ENCODE peak calls at places on chromosome 19, in five cellular contexts. L, B, K, H and O are unnamed samples.

GRCh38 chr19:50829801-50830200 is 3.6 kb downstream of the KLK15 start:
- DNase-seq in L (no peak), B (no peak), K (no peak), H (no peak), O (no peak)

GRCh38 chr19:610071-610800 is 20.6 kb downstream of the HCN2 start:
- DNase-seq in L (no peak), B (no peak), K (no peak), H (no peak), O (no peak)

GRCh38 chr19:51702754-51703654 is 9.9 kb downstream of the SPACA6 start:
- DNase-seq in L (no peak), B (no peak), K (no peak), H (no peak), O (no peak)

GRCh38 chr19:28737021-28737525 is 475.9 kb downstream of the UQCRFS1 start:
- DNase-seq in L (peak), B (no peak), K (no peak), H (no peak), O (peak)

GRCh38 chr19:37909661-37910199 is 2.7 kb downstream of the SIPA1L3 start:
- DNase-seq in L (no peak), B (peak), K (no peak), H (no peak), O (no peak)

GRCh38 chr19:49425922-49426592 is 869 bp downstream of the GFY start:
- DNase-seq in L (peak), B (no peak), K (no peak), H (no peak), O (no peak)

GRCh38 chr19:50252111-50252886 is 48.9 kb downstream of the MYH14 start:
- DNase-seq in L (peak), B (no peak), K (no peak), H (no peak), O (no peak)

GRCh38 chr19:30423481-30423880 is 51.3 kb downstream of the ZNF536 start:
- DNase-seq in L (no peak), B (no peak), K (no peak), H (peak), O (no peak)

GRCh38 chr19:1054102-1055027 is 12.6 kb upstream of the ARHGAP45 start:
- DNase-seq in L (no peak), B (no peak), K (no peak), H (no peak), O (no peak)

GRCh38 chr19:6232567-6232966 is 47.2 kb downstream of the MLLT1 start:
- DNase-seq in L (peak), B (peak), K (no peak), H (no peak), O (peak)

GRCh38 chr19:30086916-30087315 is 144.9 kb downstream of the URI1 start:
- DNase-seq in L (no peak), B (no peak), K (no peak), H (no peak), O (no peak)

GRCh38 chr19:5615756-5616327 is 6.7 kb downstream of the SAFB2 start:
- DNase-seq in L (peak), B (no peak), K (no peak), H (no peak), O (no peak)

GRCh38 chr19:6617374-6617773 is 26.4 kb upstream of the CD70 start:
- DNase-seq in L (no peak), B (no peak), K (no peak), H (no peak), O (no peak)

GRCh38 chr19:15372470-15372869 is 7.1 kb downstream of the AKAP8 start:
- DNase-seq in L (no peak), B (peak), K (no peak), H (no peak), O (no peak)

GRCh38 chr19:35153701-35154534 is 617 bp upstream of the FXYD5 start:
- DNase-seq in L (no peak), B (peak), K (no peak), H (no peak), O (no peak)

GRCh38 chr19:13978721-13979191 is 26.4 kb downstream of the DCAF15 start:
- DNase-seq in L (no peak), B (no peak), K (no peak), H (no peak), O (no peak)

GRCh38 chr19:6481541-6482342 is at the start of gene DENND1C:
- DNase-seq in L (peak), B (no peak), K (no peak), H (no peak), O (no peak)

GRCh38 chr19:31527443-31527842 is 178.2 kb upstream of the TSHZ3 start:
- DNase-seq in L (no peak), B (no peak), K (no peak), H (no peak), O (no peak)

GRCh38 chr19:23312515-23312914 is 62.3 kb upstream of the ZNF724 start:
- DNase-seq in L (no peak), B (no peak), K (no peak), H (no peak), O (no peak)

GRCh38 chr19:28999733-29000433 is 213.1 kb downstream of the UQCRFS1 start:
- DNase-seq in L (no peak), B (no peak), K (no peak), H (peak), O (no peak)

GRCh38 chr19:18206018-18206417 is 2.2 kb upstream of the RAB3A start:
- DNase-seq in L (no peak), B (no peak), K (no peak), H (no peak), O (no peak)

GRCh38 chr19:33815410-33816340 is 19.0 kb downstream of the KCTD15 start:
- DNase-seq in L (peak), B (no peak), K (no peak), H (no peak), O (no peak)

GRCh38 chr19:14502334-14503092 is 6.6 kb upstream of the GIPC1 start:
- DNase-seq in L (peak), B (no peak), K (no peak), H (no peak), O (no peak)

GRCh38 chr19:39788244-39788643 is 9.6 kb downstream of the LEUTX start:
- DNase-seq in L (no peak), B (no peak), K (no peak), H (no peak), O (no peak)

GRCh38 chr19:1875646-1876493 is 9.4 kb downstream of the ABHD17A start:
- DNase-seq in L (peak), B (peak), K (peak), H (peak), O (peak)

GRCh38 chr19:10219678-10220077 is 11.5 kb downstream of the S1PR2 start:
- DNase-seq in L (no peak), B (no peak), K (no peak), H (no peak), O (no peak)

GRCh38 chr19:39917561-39918182 is 16.8 kb downstream of the FCGBP start:
- DNase-seq in L (no peak), B (no peak), K (no peak), H (no peak), O (no peak)

GRCh38 chr19:2969104-2969504 is 8.3 kb upstream of the TLE6 start:
- DNase-seq in L (peak), B (peak), K (no peak), H (peak), O (no peak)
- TF ChIP-seq CTCF in L (no peak), B (no peak), K (no peak), H (no peak), O (no peak)

DNA sequence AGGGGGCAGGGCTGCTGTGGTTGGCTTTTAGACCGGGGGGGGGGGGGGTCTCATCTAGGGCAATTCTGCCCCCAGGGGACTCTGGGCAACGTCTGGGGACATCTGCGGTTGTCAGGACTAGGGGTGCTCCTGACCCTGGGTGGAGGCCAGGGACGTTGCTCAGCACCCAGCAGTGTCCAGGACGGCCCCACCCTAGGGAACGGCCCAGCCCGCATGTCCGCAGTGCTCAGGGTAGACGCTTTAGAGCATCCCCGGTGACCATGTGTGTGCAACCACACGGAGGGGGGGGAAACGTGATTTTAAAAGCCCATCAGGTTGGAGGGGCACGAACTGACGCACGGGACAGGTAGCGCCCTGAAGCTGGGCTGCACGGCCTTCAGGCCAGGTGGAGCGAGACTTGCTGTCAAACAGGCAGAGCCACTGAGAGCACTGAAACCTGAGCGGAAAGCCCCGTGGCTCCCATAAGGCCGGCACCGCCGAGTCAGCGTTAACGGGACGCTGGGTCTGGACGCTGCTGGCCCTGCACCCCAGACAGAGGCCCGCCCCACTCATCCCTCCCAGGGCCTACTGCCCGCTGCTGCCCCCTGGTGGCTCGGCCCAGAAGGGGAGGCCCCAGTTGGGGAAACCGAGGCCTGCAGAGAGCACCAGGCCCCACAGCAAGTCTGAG is 8.3 kb downstream of the CACTIN start:
- DNase-seq in L (peak), B (peak), K (no peak), H (peak), O (no peak)
- H3K4me3 ChIP-seq in L (no peak), B (no peak), K (peak), H (peak), O (no peak)

DNA sequence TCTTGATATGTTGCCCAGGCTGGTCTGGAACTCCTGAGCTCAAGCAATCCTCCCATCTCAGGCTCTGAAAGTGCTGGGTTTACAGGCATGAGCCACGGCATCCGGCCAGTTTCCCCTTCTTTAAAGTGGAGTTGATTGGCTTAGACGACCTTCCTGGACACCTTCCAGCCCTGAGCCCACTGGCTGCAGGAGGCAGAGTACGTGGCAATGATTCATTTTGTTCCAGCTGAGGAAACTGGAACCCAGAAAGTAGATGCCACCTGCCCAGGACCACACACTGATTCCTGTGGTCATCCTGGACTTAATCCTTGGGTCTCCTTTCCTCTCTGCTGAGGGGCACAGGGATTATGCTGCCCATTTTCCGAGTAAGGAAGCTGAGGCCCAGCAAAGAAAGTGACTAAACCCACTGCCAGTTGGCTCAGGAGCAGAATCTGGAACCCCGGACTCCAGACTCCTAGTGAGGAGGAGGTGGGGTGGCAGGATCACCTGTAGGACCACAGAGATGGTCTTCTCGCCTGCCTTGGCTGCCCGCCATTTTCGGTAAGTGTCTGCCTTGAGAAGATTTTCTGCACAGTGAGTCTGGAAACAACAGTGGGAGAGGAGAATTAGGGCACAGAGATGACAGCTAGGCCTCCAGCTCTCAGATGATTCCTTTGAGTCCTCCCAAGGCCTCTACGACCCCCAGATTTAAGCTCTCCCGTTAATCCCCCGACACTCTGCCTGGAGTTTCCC is 737 bp downstream of the XRCC1 start:
- DNase-seq in L (peak), B (no peak), K (no peak), H (no peak), O (no peak)
- TF ChIP-seq CTCF in L (no peak), B (no peak), K (no peak), H (no peak), O (no peak)

GRCh38 chr19:47445527-47445926 is 26.2 kb downstream of the SLC8A2 start:
- DNase-seq in L (no peak), B (no peak), K (no peak), H (no peak), O (no peak)

GRCh38 chr19:47445937-47446402 is 25.7 kb downstream of the SLC8A2 start:
- DNase-seq in L (no peak), B (peak), K (no peak), H (no peak), O (no peak)

GRCh38 chr19:47446534-47447469 is 24.9 kb downstream of the SLC8A2 start:
- DNase-seq in L (peak), B (no peak), K (no peak), H (no peak), O (no peak)

GRCh38 chr19:47448360-47448727 is 23.3 kb downstream of the SLC8A2 start:
- DNase-seq in L (no peak), B (peak), K (no peak), H (no peak), O (no peak)

DNA sequence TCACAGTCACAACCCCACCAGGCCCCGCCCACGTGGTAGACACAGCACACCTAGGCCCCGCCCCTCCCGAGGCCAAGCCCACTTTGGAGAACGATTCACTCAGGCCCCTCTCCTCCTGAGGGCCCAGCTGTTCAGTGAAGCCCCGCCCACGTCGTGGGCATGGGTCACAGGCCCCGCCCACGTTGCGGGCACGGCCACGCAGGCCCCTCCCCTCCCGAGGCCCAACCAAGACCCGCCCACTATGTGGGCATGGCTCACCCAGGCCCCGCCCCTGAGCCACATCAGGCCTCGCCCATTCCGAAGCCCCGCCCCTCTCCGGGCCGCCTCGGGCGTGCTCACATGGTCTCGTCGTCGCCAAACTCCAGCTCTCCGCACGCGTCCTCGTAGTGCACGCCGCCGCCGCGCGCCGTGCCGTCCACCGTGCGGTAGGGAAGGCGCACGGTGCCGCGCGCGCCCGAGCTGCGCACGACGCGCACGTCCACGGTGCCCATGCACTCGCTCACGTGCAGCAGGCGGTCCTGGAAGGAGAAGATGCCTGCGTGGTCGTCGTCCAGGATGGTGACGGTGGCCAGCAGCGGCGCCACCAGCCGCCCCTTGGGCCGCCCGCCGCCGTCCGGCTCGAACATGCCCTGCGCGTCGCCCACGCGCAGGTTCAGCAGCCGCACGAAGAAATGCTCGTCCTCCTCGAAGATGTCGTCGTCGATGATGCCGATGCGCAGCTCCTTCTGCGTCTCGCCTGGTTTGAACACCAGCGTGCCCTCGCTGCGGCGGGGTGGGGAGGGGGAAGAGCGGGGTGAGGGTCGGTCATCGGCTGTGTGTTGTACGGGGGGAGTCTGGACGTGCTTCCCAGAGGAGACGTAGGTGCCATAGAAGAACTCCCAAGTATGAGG is 24.0 kb downstream of the SLC8A2 start:
- DNase-seq in L (peak), B (peak), K (no peak), H (peak), O (no peak)
- H3K4me3 ChIP-seq in L (no peak), B (peak), K (peak), H (peak), O (no peak)

GRCh38 chr19:4556574-4557185 is 2.8 kb downstream of the SEMA6B start:
- DNase-seq in L (peak), B (peak), K (no peak), H (no peak), O (no peak)

GRCh38 chr19:4554717-4555116 is 4.8 kb downstream of the SEMA6B start:
- DNase-seq in L (no peak), B (no peak), K (no peak), H (no peak), O (no peak)

GRCh38 chr19:4553775-4554174 is 5.7 kb downstream of the SEMA6B start:
- DNase-seq in L (no peak), B (no peak), K (no peak), H (no peak), O (no peak)

GRCh38 chr19:4557186-4557970 is 2.1 kb downstream of the SEMA6B start:
- DNase-seq in L (no peak), B (no peak), K (no peak), H (no peak), O (no peak)

DNA sequence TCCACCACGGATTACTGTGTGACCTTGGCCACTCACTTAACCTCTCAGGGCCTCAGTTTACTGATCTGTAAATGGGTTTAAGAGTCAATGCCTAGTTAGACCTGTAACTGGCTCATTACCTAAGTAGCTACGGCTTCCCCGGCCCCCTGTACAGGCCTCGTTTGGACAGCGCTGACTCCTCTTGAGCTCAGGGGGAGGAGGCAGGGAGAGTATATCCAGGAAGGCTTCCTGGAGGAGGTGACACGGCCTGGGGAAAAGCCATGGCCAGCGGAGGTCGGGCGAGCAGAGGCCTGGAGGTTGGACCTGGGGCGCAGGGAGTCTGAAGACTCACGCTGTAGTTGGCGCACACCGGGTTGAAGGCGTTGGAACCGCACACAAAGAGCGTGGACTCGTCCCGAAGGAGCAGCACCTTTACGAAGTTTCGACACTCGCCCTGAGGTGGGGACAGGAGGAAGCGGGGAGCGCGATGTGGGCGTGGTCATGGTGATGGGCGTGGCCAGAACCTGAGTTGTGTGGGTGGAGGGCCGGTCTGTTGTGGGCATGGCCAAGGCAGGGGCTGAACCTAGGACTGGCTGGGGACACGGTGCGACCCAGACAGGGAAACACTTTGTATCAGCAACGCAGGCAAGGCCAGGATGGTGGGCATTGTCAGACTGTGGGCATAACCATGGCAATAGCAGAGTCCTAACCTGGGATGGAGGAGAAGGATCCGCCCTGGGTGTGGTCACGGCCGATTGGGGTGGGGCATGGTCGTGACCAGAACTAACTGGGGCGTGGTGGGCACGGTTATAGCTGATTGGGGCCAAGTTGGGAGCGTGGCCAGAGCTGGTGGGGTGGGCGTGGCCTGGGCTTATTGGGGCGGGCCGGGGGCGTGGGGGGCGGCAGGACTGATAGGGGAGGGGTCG is 3.6 kb downstream of the SEMA6B start:
- DNase-seq in L (no peak), B (no peak), K (no peak), H (no peak), O (no peak)
- TF ChIP-seq CTCF in L (no peak), B (no peak), K (no peak), H (no peak), O (no peak)

GRCh38 chr19:11264452-11265176 is 2.3 kb upstream of the DOCK6 start:
- DNase-seq in L (peak), B (peak), K (no peak), H (peak), O (no peak)
- H3K4me3 ChIP-seq in L (no peak), B (no peak), K (no peak), H (no peak), O (no peak)

GRCh38 chr19:16904599-16904998 is 15.8 kb downstream of the F2RL3 start:
- DNase-seq in L (no peak), B (no peak), K (no peak), H (no peak), O (no peak)
- TF ChIP-seq CTCF in L (no peak), B (no peak), K (no peak), H (no peak), O (no peak)